ENCODE peak calls at places on chromosome 11, in eight cellular contexts. M is Panc1, Y is transverse colon, N is stomach, U is sigmoid colon, E is spleen, T is HepG2, Q is endothelial cell of umbilical vein. H is an unnamed sample.

GRCh38 chr11:93704237-93704636 is 37.1 kb downstream of the TAF1D start:
- DNase-seq in T (peak; percentile 4), N (no peak), M (no peak), U (no peak), E (no peak), Y (no peak), Q (no peak), H (no peak)

GRCh38 chr11:6027501-6027900 is 3.1 kb downstream of the OR56A1 start:
- DNase-seq in U (no peak), Y (no peak), T (no peak), M (no peak), Q (no peak), N (no peak), E (no peak), H (no peak)

GRCh38 chr11:18567081-18567480 is 21.5 kb downstream of the UEVLD start:
- DNase-seq in E (no peak), Q (no peak), T (no peak), M (no peak), Y (no peak), U (no peak), N (no peak), H (no peak)

GRCh38 chr11:57116654-57117053 is 65.1 kb upstream of the LRRC55 start:
- DNase-seq in Q (peak; percentile 57), M (peak; percentile 8), U (no peak), T (peak; percentile 25), Y (peak; percentile 38), E (no peak), N (peak; percentile 29), H (no peak)

GRCh38 chr11:73237471-73238290 is 19.6 kb downstream of the P2RY2 start:
- DNase-seq in N (no peak), M (no peak), T (peak; percentile 95), U (peak; percentile 44), Y (no peak), Q (peak; percentile 30), E (peak; percentile 71), H (no peak)

GRCh38 chr11:19577849-19578619 is 134.6 kb upstream of the NAV2 start:
- DNase-seq in M (no peak), T (no peak), Q (peak; percentile 86), E (no peak), U (peak; percentile 96), N (no peak), Y (peak; percentile 42), H (no peak)

GRCh38 chr11:75246673-75247350 is 6.2 kb downstream of the TPBGL start:
- DNase-seq in T (no peak), Q (no peak), Y (no peak), M (no peak), U (peak; percentile 58), E (peak; percentile 61), N (no peak), H (no peak)

GRCh38 chr11:22680628-22681027 is 14.2 kb downstream of the GAS2 start:
- DNase-seq in M (no peak), T (peak; percentile 93), U (no peak), Y (no peak), Q (no peak), E (no peak), N (no peak), H (no peak)

GRCh38 chr11:57639321-57640067 is 10.2 kb downstream of the YPEL4 start:
- DNase-seq in E (no peak), T (peak; percentile 58), Y (no peak), N (no peak), U (no peak), M (no peak), Q (peak; percentile 42), H (no peak)

GRCh38 chr11:27367881-27368280 is 4.9 kb upstream of the CCDC34 start:
- DNase-seq in M (no peak), Y (no peak), E (no peak), Q (no peak), T (no peak), N (no peak), U (no peak), H (no peak)

GRCh38 chr11:30016588-30017363 is at the start of gene KCNA4:
- DNase-seq in Y (no peak), U (no peak), N (no peak), Q (no peak), M (no peak), E (no peak), T (no peak), H (no peak)

GRCh38 chr11:75350743-75351540 is 519 bp downstream of the ARRB1 start:
- DNase-seq in T (no peak), N (peak; percentile 65), U (peak; percentile 91), E (peak; percentile 87), M (no peak), Y (peak; percentile 61), Q (peak; percentile 60), H (no peak)

GRCh38 chr11:64642418-64642735 is 51.4 kb downstream of the SLC22A12 start:
- DNase-seq in E (no peak), Q (no peak), M (no peak), T (no peak), Y (no peak), N (no peak), U (no peak), H (no peak)

GRCh38 chr11:72013765-72014711 is 15.3 kb downstream of the IL18BP start:
- DNase-seq in T (no peak), M (no peak), Y (no peak), E (no peak), U (no peak), Q (no peak), N (no peak), H (no peak)

GRCh38 chr11:85827768-85828639 is 17.1 kb upstream of the SYTL2 start:
- DNase-seq in M (peak; percentile 88), T (no peak), Y (no peak), U (no peak), Q (peak; percentile 75), N (no peak), E (no peak), H (no peak)

GRCh38 chr11:132099692-132100091 is 729.3 kb downstream of the NTM start:
- DNase-seq in Y (no peak), U (no peak), T (no peak), Q (no peak), M (peak; percentile 25), N (no peak), E (no peak), H (no peak)

GRCh38 chr11:115170133-115170815 is 333.9 kb downstream of the CADM1 start:
- DNase-seq in Q (peak; percentile 18), T (peak; percentile 18), E (no peak), U (no peak), M (no peak), Y (peak; percentile 37), N (no peak), H (no peak)

GRCh38 chr11:114522818-114523217 is 36.9 kb downstream of the NXPE1 start:
- DNase-seq in M (no peak), T (no peak), Q (no peak), U (no peak), E (no peak), Y (no peak), N (no peak), H (no peak)

GRCh38 chr11:88292156-88292844 is 45.2 kb downstream of the CTSC start:
- DNase-seq in Q (peak; percentile 57), N (peak; percentile 54), T (peak; percentile 6), E (no peak), Y (peak; percentile 58), U (no peak), M (no peak), H (no peak)

GRCh38 chr11:125345706-125346561 is 150.1 kb downstream of the FEZ1 start:
- DNase-seq in Q (peak; percentile 67), M (no peak), U (peak; percentile 92), Y (peak; percentile 66), N (peak; percentile 76), E (peak; percentile 78), T (peak; percentile 15), H (peak; percentile 94)

GRCh38 chr11:119795231-119795630 is 66.2 kb upstream of the NECTIN1 start:
- DNase-seq in E (peak; percentile 50), U (no peak), Q (no peak), T (no peak), N (no peak), Y (no peak), M (no peak), H (no peak)

GRCh38 chr11:45017329-45017728 is 66.6 kb upstream of the TP53I11 start:
- DNase-seq in E (no peak), T (no peak), Y (no peak), M (no peak), U (no peak), N (no peak), Q (no peak), H (no peak)

GRCh38 chr11:125593113-125593761 is 585 bp downstream of the STT3A start:
- DNase-seq in U (no peak), Y (peak; percentile 22), Q (no peak), E (no peak), N (no peak), M (peak; percentile 4), T (peak; percentile 60), H (no peak)

GRCh38 chr11:25039165-25039564 is 542.3 kb downstream of the LUZP2 start:
- DNase-seq in M (no peak), T (no peak), N (no peak), Y (no peak), Q (no peak), U (no peak), E (no peak), H (no peak)
- TF ChIP-seq POLR2AphosphoS5 in M (no peak), T (no peak), N (no peak), Y (no peak), Q (no peak), U (no peak), E (no peak), H (no peak)

GRCh38 chr11:69923641-69924307 is 104.6 kb upstream of the FGF3 start:
- DNase-seq in E (peak; percentile 58), U (peak; percentile 48), N (no peak), T (no peak), M (no peak), Y (no peak), Q (no peak), H (no peak)
- H3K27me3 ChIP-seq in E (peaks cover 91% of the 10 kb centered on the region), U (peaks cover 3% of the 10 kb centered on the region), N (no peaks in the 10 kb centered on the region), T (peaks cover 42% of the 10 kb centered on the region), M (no peaks in the 10 kb centered on the region), Y (peaks cover 46% of the 10 kb centered on the region), Q (peaks cover 13% of the 10 kb centered on the region), H (no peaks in the 10 kb centered on the region)

GRCh38 chr11:91946397-91947090 is 278.1 kb upstream of the FAT3 start:
- DNase-seq in N (no peak), E (no peak), M (no peak), Q (peak; percentile 4), T (no peak), Y (no peak), U (no peak), H (no peak)
- TF ChIP-seq POLR2AphosphoS5 in N (no peak), E (no peak), M (no peak), Q (no peak), T (no peak), Y (no peak), U (no peak), H (no peak)

DNA sequence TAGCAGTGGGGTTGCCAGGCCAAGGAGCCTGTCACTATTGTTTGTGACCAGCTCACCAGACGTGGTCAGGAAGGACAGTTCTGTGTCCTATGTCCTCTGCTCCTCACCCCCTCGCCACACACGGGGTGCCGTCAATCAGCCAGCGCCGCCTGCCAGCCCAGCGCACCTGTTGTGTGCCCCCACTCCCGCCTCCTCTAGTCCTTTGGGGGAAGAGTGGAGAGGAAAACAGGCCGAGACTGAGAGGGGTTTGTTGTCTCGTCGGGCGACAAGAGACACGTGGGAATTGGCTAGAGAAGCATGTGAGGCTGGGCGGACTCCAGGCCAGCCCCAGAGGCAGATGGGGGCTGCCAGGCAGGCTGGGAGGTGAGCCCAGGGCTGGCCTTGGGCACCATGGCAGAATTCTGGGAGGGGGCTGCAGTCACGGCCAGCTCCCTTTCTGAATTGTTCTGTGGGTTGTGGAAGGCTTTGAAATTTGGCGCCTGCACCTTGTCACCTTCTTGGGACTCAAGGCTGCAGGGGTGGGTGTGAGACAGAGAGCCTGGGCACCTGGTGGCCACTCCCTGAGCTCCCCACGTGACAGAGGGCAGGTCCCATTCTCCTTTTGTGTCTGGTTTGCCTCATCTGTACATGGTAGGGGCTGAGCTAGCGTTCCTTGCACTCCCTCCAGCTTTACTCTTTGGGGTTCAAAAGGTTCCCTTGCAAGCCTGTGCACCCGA is 3.1 kb upstream of the KCNQ1OT1 start:
- DNase-seq in Y (no peak), E (peak; percentile 66), Q (no peak), N (no peak), T (no peak), U (peak; percentile 48), M (no peak), H (no peak)
- H3K27me3 ChIP-seq in Y (no peaks in the 10 kb centered on the region), E (no peaks in the 10 kb centered on the region), Q (no peaks in the 10 kb centered on the region), N (no peaks in the 10 kb centered on the region), T (peaks cover 12% of the 10 kb centered on the region), U (no peaks in the 10 kb centered on the region), M (no peaks in the 10 kb centered on the region), H (no peaks in the 10 kb centered on the region)

H was measured in vagina.